ENCODE peak calls at places on chromosomes 1 and 21, in eight cellular contexts. One of them, this sample, is unnamed.

GRCh38 chr1:116411784-116412479 is 38.9 kb downstream of the ATP1A1 start:
- DNase-seq in activated CD8-positive, alpha-beta memory T cell treated with anti-CD3 and anti-CD28 coated beads, Interleukin-2, amount 10 ng/mL, durations not matched to agents 7 days and 5 days: no peak
- DNase-seq in mammary epithelial cell: peak; percentile 68
- DNase-seq in kidney epithelial cell: peak; percentile 43
- DNase-seq in stimulated activated CD8-positive, alpha-beta memory T cell treated with anti-CD3 and anti-CD28 coated beads, Interleukin-7, amount 100 ng/mL, for 1 hour: no peak
- DNase-seq in NCI-H1105: no peak
- DNase-seq in dermis microvascular lymphatic vessel endothelial cell: no peak
- DNase-seq in Kasumi-1: no peak
- DNase-seq in this sample: no peak

GRCh38 chr1:43541721-43542401 is 11.2 kb downstream of the PTPRF start:
- DNase-seq in activated CD8-positive, alpha-beta memory T cell treated with anti-CD3 and anti-CD28 coated beads, Interleukin-2, amount 10 ng/mL, durations not matched to agents 7 days and 5 days: no peak
- DNase-seq in mammary epithelial cell: peak; percentile 45
- DNase-seq in kidney epithelial cell: no peak
- DNase-seq in stimulated activated CD8-positive, alpha-beta memory T cell treated with anti-CD3 and anti-CD28 coated beads, Interleukin-7, amount 100 ng/mL, for 1 hour: no peak
- DNase-seq in NCI-H1105: no peak
- DNase-seq in dermis microvascular lymphatic vessel endothelial cell: no peak
- DNase-seq in Kasumi-1: no peak
- DNase-seq in this sample: peak; percentile 97

GRCh38 chr1:180507826-180508724 is 5.7 kb upstream of the ACBD6 start:
- DNase-seq in activated CD8-positive, alpha-beta memory T cell treated with anti-CD3 and anti-CD28 coated beads, Interleukin-2, amount 10 ng/mL, durations not matched to agents 7 days and 5 days: no peak
- DNase-seq in mammary epithelial cell: peak; percentile 27
- DNase-seq in kidney epithelial cell: no peak
- DNase-seq in stimulated activated CD8-positive, alpha-beta memory T cell treated with anti-CD3 and anti-CD28 coated beads, Interleukin-7, amount 100 ng/mL, for 1 hour: no peak
- DNase-seq in NCI-H1105: no peak
- DNase-seq in dermis microvascular lymphatic vessel endothelial cell: peak; percentile 88
- DNase-seq in Kasumi-1: peak; percentile 10
- DNase-seq in this sample: no peak

GRCh38 chr1:56506314-56506743 is 73.0 kb downstream of the PLPP3 start:
- DNase-seq in activated CD8-positive, alpha-beta memory T cell treated with anti-CD3 and anti-CD28 coated beads, Interleukin-2, amount 10 ng/mL, durations not matched to agents 7 days and 5 days: no peak
- DNase-seq in mammary epithelial cell: no peak
- DNase-seq in kidney epithelial cell: no peak
- DNase-seq in stimulated activated CD8-positive, alpha-beta memory T cell treated with anti-CD3 and anti-CD28 coated beads, Interleukin-7, amount 100 ng/mL, for 1 hour: no peak
- DNase-seq in NCI-H1105: no peak
- DNase-seq in dermis microvascular lymphatic vessel endothelial cell: peak; percentile 76
- DNase-seq in Kasumi-1: peak; percentile 94
- DNase-seq in this sample: no peak

GRCh38 chr1:42943166-42943565 is 15.5 kb downstream of the SLC2A1 start:
- DNase-seq in activated CD8-positive, alpha-beta memory T cell treated with anti-CD3 and anti-CD28 coated beads, Interleukin-2, amount 10 ng/mL, durations not matched to agents 7 days and 5 days: peak; percentile 64
- DNase-seq in mammary epithelial cell: peak; percentile 98
- DNase-seq in kidney epithelial cell: no peak
- DNase-seq in stimulated activated CD8-positive, alpha-beta memory T cell treated with anti-CD3 and anti-CD28 coated beads, Interleukin-7, amount 100 ng/mL, for 1 hour: no peak
- DNase-seq in NCI-H1105: no peak
- DNase-seq in dermis microvascular lymphatic vessel endothelial cell: no peak
- DNase-seq in Kasumi-1: no peak
- DNase-seq in this sample: no peak

GRCh38 chr1:173304529-173305227 is 97.5 kb upstream of the TNFSF4 start:
- DNase-seq in activated CD8-positive, alpha-beta memory T cell treated with anti-CD3 and anti-CD28 coated beads, Interleukin-2, amount 10 ng/mL, durations not matched to agents 7 days and 5 days: no peak
- DNase-seq in mammary epithelial cell: no peak
- DNase-seq in kidney epithelial cell: no peak
- DNase-seq in stimulated activated CD8-positive, alpha-beta memory T cell treated with anti-CD3 and anti-CD28 coated beads, Interleukin-7, amount 100 ng/mL, for 1 hour: no peak
- DNase-seq in NCI-H1105: no peak
- DNase-seq in dermis microvascular lymphatic vessel endothelial cell: no peak
- DNase-seq in Kasumi-1: no peak
- DNase-seq in this sample: no peak

GRCh38 chr1:903721-904270 is 19.9 kb upstream of the SAMD11 start:
- DNase-seq in activated CD8-positive, alpha-beta memory T cell treated with anti-CD3 and anti-CD28 coated beads, Interleukin-2, amount 10 ng/mL, durations not matched to agents 7 days and 5 days: peak; percentile 40
- DNase-seq in mammary epithelial cell: no peak
- DNase-seq in kidney epithelial cell: no peak
- DNase-seq in stimulated activated CD8-positive, alpha-beta memory T cell treated with anti-CD3 and anti-CD28 coated beads, Interleukin-7, amount 100 ng/mL, for 1 hour: no peak
- DNase-seq in NCI-H1105: no peak
- DNase-seq in dermis microvascular lymphatic vessel endothelial cell: no peak
- DNase-seq in Kasumi-1: no peak
- DNase-seq in this sample: no peak

GRCh38 chr1:45493116-45493697 is 2.2 kb upstream of the TESK2 start:
- DNase-seq in activated CD8-positive, alpha-beta memory T cell treated with anti-CD3 and anti-CD28 coated beads, Interleukin-2, amount 10 ng/mL, durations not matched to agents 7 days and 5 days: peak; percentile 64
- DNase-seq in mammary epithelial cell: peak; percentile 41
- DNase-seq in kidney epithelial cell: no peak
- DNase-seq in stimulated activated CD8-positive, alpha-beta memory T cell treated with anti-CD3 and anti-CD28 coated beads, Interleukin-7, amount 100 ng/mL, for 1 hour: no peak
- DNase-seq in NCI-H1105: peak; percentile 35
- DNase-seq in dermis microvascular lymphatic vessel endothelial cell: peak; percentile 75
- DNase-seq in Kasumi-1: peak; percentile 76
- DNase-seq in this sample: peak; percentile 78

GRCh38 chr1:14598498-14599172 is at the start of gene KAZN:
- DNase-seq in activated CD8-positive, alpha-beta memory T cell treated with anti-CD3 and anti-CD28 coated beads, Interleukin-2, amount 10 ng/mL, durations not matched to agents 7 days and 5 days: no peak
- DNase-seq in mammary epithelial cell: no peak
- DNase-seq in kidney epithelial cell: no peak
- DNase-seq in stimulated activated CD8-positive, alpha-beta memory T cell treated with anti-CD3 and anti-CD28 coated beads, Interleukin-7, amount 100 ng/mL, for 1 hour: no peak
- DNase-seq in NCI-H1105: peak; percentile 72
- DNase-seq in dermis microvascular lymphatic vessel endothelial cell: no peak
- DNase-seq in Kasumi-1: no peak
- DNase-seq in this sample: no peak

GRCh38 chr1:15100369-15101111 is 53.0 kb upstream of the TMEM51 start:
- DNase-seq in activated CD8-positive, alpha-beta memory T cell treated with anti-CD3 and anti-CD28 coated beads, Interleukin-2, amount 10 ng/mL, durations not matched to agents 7 days and 5 days: peak; percentile 69
- DNase-seq in mammary epithelial cell: peak; percentile 14
- DNase-seq in kidney epithelial cell: no peak
- DNase-seq in stimulated activated CD8-positive, alpha-beta memory T cell treated with anti-CD3 and anti-CD28 coated beads, Interleukin-7, amount 100 ng/mL, for 1 hour: peak; percentile 11
- DNase-seq in NCI-H1105: peak; percentile 48
- DNase-seq in dermis microvascular lymphatic vessel endothelial cell: peak; percentile 56
- DNase-seq in Kasumi-1: peak; percentile 27
- DNase-seq in this sample: peak; percentile 17

GRCh38 chr1:31575373-31576140 is 758 bp upstream of the TINAGL1 start:
- DNase-seq in activated CD8-positive, alpha-beta memory T cell treated with anti-CD3 and anti-CD28 coated beads, Interleukin-2, amount 10 ng/mL, durations not matched to agents 7 days and 5 days: no peak
- DNase-seq in mammary epithelial cell: peak; percentile 95
- DNase-seq in kidney epithelial cell: no peak
- DNase-seq in stimulated activated CD8-positive, alpha-beta memory T cell treated with anti-CD3 and anti-CD28 coated beads, Interleukin-7, amount 100 ng/mL, for 1 hour: no peak
- DNase-seq in NCI-H1105: no peak
- DNase-seq in dermis microvascular lymphatic vessel endothelial cell: no peak
- DNase-seq in Kasumi-1: no peak
- DNase-seq in this sample: no peak

GRCh38 chr21:21373969-21374368 is 375.8 kb downstream of the NCAM2 start:
- DNase-seq in activated CD8-positive, alpha-beta memory T cell treated with anti-CD3 and anti-CD28 coated beads, Interleukin-2, amount 10 ng/mL, durations not matched to agents 7 days and 5 days: no peak
- DNase-seq in mammary epithelial cell: no peak
- DNase-seq in kidney epithelial cell: no peak
- DNase-seq in stimulated activated CD8-positive, alpha-beta memory T cell treated with anti-CD3 and anti-CD28 coated beads, Interleukin-7, amount 100 ng/mL, for 1 hour: no peak
- DNase-seq in NCI-H1105: no peak
- DNase-seq in dermis microvascular lymphatic vessel endothelial cell: no peak
- DNase-seq in Kasumi-1: peak; percentile 28
- DNase-seq in this sample: peak; percentile 56

GRCh38 chr1:241800640-241801039 is 47.4 kb upstream of the EXO1 start:
- DNase-seq in activated CD8-positive, alpha-beta memory T cell treated with anti-CD3 and anti-CD28 coated beads, Interleukin-2, amount 10 ng/mL, durations not matched to agents 7 days and 5 days: no peak
- DNase-seq in mammary epithelial cell: no peak
- DNase-seq in kidney epithelial cell: no peak
- DNase-seq in stimulated activated CD8-positive, alpha-beta memory T cell treated with anti-CD3 and anti-CD28 coated beads, Interleukin-7, amount 100 ng/mL, for 1 hour: no peak
- DNase-seq in NCI-H1105: no peak
- DNase-seq in dermis microvascular lymphatic vessel endothelial cell: no peak
- DNase-seq in Kasumi-1: no peak
- DNase-seq in this sample: no peak

GRCh38 chr1:22420456-22421053 is 31.1 kb upstream of the ZBTB40 start:
- DNase-seq in activated CD8-positive, alpha-beta memory T cell treated with anti-CD3 and anti-CD28 coated beads, Interleukin-2, amount 10 ng/mL, durations not matched to agents 7 days and 5 days: peak; percentile 68
- DNase-seq in mammary epithelial cell: peak; percentile 46
- DNase-seq in kidney epithelial cell: peak; percentile 41
- DNase-seq in stimulated activated CD8-positive, alpha-beta memory T cell treated with anti-CD3 and anti-CD28 coated beads, Interleukin-7, amount 100 ng/mL, for 1 hour: no peak
- DNase-seq in NCI-H1105: peak; percentile 62
- DNase-seq in dermis microvascular lymphatic vessel endothelial cell: peak; percentile 86
- DNase-seq in Kasumi-1: peak; percentile 74
- DNase-seq in this sample: peak; percentile 77

This sample was measured in pons.